ENCODE peak calls at places on chromosome 15, in ten cellular contexts. One of them, this sample, is unnamed.

GRCh38 chr15:62889734-62890505 is 152.6 kb upstream of the TPM1 start:
- DNase-seq in cardiac muscle cell: peak; percentile 45
- DNase-seq in coronary artery: no peak
- DNase-seq in stomach: no peak
- DNase-seq in SK-N-SH: no peak
- DNase-seq in fibroblast of the aortic adventitia: peak; percentile 91
- DNase-seq in lower leg skin: peak; percentile 64
- DNase-seq in H9: no peak
- DNase-seq in esophagus squamous epithelium: no peak
- DNase-seq in colonic mucosa: peak; percentile 57
- DNase-seq in this sample: peak; percentile 65

GRCh38 chr15:70156781-70157261 is 59.1 kb upstream of the TLE3 start:
- DNase-seq in colonic mucosa: no peak
- DNase-seq in fibroblast of the aortic adventitia: peak; percentile 30
- DNase-seq in SK-N-SH: no peak
- DNase-seq in esophagus squamous epithelium: no peak
- DNase-seq in coronary artery: peak; percentile 85
- DNase-seq in stomach: peak; percentile 56
- DNase-seq in cardiac muscle cell: peak; percentile 68
- DNase-seq in H9: no peak
- DNase-seq in lower leg skin: no peak
- DNase-seq in this sample: no peak

GRCh38 chr15:58513681-58514336 is 82.0 kb downstream of the LIPC start:
- DNase-seq in esophagus squamous epithelium: no peak
- DNase-seq in coronary artery: no peak
- DNase-seq in lower leg skin: no peak
- DNase-seq in colonic mucosa: no peak
- DNase-seq in stomach: no peak
- DNase-seq in H9: no peak
- DNase-seq in cardiac muscle cell: no peak
- DNase-seq in SK-N-SH: no peak
- DNase-seq in fibroblast of the aortic adventitia: no peak
- DNase-seq in this sample: no peak

GRCh38 chr15:59166156-59166555 is 40.5 kb upstream of the LDHAL6B start:
- DNase-seq in SK-N-SH: no peak
- DNase-seq in H9: no peak
- DNase-seq in fibroblast of the aortic adventitia: peak; percentile 38
- DNase-seq in stomach: no peak
- DNase-seq in lower leg skin: no peak
- DNase-seq in esophagus squamous epithelium: no peak
- DNase-seq in coronary artery: no peak
- DNase-seq in colonic mucosa: no peak
- DNase-seq in cardiac muscle cell: peak; percentile 66
- DNase-seq in this sample: no peak

GRCh38 chr15:98524274-98524673 is 124.1 kb upstream of the IGF1R start:
- DNase-seq in lower leg skin: no peak
- DNase-seq in H9: no peak
- DNase-seq in colonic mucosa: no peak
- DNase-seq in esophagus squamous epithelium: no peak
- DNase-seq in SK-N-SH: no peak
- DNase-seq in stomach: no peak
- DNase-seq in coronary artery: no peak
- DNase-seq in cardiac muscle cell: no peak
- DNase-seq in fibroblast of the aortic adventitia: no peak
- DNase-seq in this sample: no peak

GRCh38 chr15:84898761-84899160 is 14.3 kb downstream of the SLC28A1 start:
- DNase-seq in SK-N-SH: no peak
- DNase-seq in coronary artery: no peak
- DNase-seq in colonic mucosa: no peak
- DNase-seq in esophagus squamous epithelium: no peak
- DNase-seq in H9: no peak
- DNase-seq in fibroblast of the aortic adventitia: no peak
- DNase-seq in lower leg skin: no peak
- DNase-seq in cardiac muscle cell: no peak
- DNase-seq in stomach: no peak
- DNase-seq in this sample: no peak

GRCh38 chr15:99115300-99116215 is 10.7 kb downstream of the SYNM start:
- DNase-seq in esophagus squamous epithelium: no peak
- DNase-seq in SK-N-SH: no peak
- DNase-seq in fibroblast of the aortic adventitia: no peak
- DNase-seq in colonic mucosa: no peak
- DNase-seq in coronary artery: no peak
- DNase-seq in H9: no peak
- DNase-seq in lower leg skin: no peak
- DNase-seq in stomach: no peak
- DNase-seq in cardiac muscle cell: no peak
- DNase-seq in this sample: no peak

GRCh38 chr15:74505837-74506514 is 35.0 kb upstream of the ARID3B start:
- DNase-seq in coronary artery: no peak
- DNase-seq in esophagus squamous epithelium: no peak
- DNase-seq in SK-N-SH: no peak
- DNase-seq in colonic mucosa: no peak
- DNase-seq in fibroblast of the aortic adventitia: peak; percentile 25
- DNase-seq in H9: no peak
- DNase-seq in stomach: no peak
- DNase-seq in lower leg skin: no peak
- DNase-seq in cardiac muscle cell: no peak
- DNase-seq in this sample: no peak

DNA sequence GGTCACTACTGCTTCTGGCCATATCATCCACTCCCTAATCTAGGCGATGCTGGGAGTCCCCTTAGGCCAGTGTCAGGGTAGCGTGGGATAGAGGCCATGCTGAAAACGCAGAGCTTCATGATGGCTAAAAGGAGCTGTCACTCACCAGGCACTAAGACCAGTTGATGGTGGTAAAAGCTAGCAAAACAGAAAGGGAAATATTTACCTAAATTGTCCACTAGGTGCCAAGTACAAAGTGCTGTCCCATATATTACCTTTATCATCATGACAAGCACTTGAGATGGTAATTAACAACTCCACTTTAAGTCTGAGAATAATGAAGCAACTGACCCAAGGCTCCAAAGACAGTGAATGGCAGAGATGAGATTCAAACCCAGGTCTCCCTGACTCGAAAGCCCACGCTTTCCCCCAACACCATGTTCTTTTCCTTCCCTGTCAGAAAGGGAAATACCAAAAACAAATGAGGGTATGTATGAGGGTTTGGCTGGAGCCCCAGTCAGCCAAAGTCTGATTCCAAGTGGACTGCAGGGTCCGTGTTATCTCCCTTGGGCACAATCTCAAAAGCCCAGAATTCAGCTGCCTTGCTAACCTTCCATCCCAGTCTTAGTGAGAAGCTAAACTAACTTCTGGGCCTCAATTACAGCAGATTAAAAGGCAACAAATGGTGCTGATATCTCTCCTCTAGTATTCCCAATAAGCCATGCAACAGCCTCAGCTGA is 84.7 kb downstream of the RBPMS2 start:
- DNase-seq in SK-N-SH: no peak
- DNase-seq in coronary artery: no peak
- DNase-seq in lower leg skin: no peak
- DNase-seq in colonic mucosa: no peak
- DNase-seq in fibroblast of the aortic adventitia: peak; percentile 54
- DNase-seq in H9: no peak
- DNase-seq in cardiac muscle cell: peak; percentile 61
- DNase-seq in esophagus squamous epithelium: no peak
- DNase-seq in stomach: no peak
- DNase-seq in this sample: no peak
- TF ChIP-seq CTCF in SK-N-SH: peak; percentile 36
- TF ChIP-seq CTCF in coronary artery: no peak
- TF ChIP-seq CTCF in lower leg skin: no peak
- TF ChIP-seq CTCF in colonic mucosa: no peak
- TF ChIP-seq CTCF in fibroblast of the aortic adventitia: peak; percentile 26
- TF ChIP-seq CTCF in H9: peak; percentile 47
- TF ChIP-seq CTCF in cardiac muscle cell: no peak
- TF ChIP-seq CTCF in esophagus squamous epithelium: no peak
- TF ChIP-seq CTCF in stomach: no peak
- TF ChIP-seq CTCF in this sample: no peak

GRCh38 chr15:92524161-92524560 is 130.5 kb downstream of the ST8SIA2 start:
- DNase-seq in cardiac muscle cell: no peak
- DNase-seq in colonic mucosa: no peak
- DNase-seq in SK-N-SH: no peak
- DNase-seq in fibroblast of the aortic adventitia: no peak
- DNase-seq in stomach: no peak
- DNase-seq in lower leg skin: no peak
- DNase-seq in coronary artery: no peak
- DNase-seq in H9: no peak
- DNase-seq in esophagus squamous epithelium: no peak
- DNase-seq in this sample: no peak

GRCh38 chr15:92528736-92529135 is 126.8 kb downstream of the FAM174B start:
- DNase-seq in fibroblast of the aortic adventitia: no peak
- DNase-seq in coronary artery: no peak
- DNase-seq in H9: no peak
- DNase-seq in lower leg skin: no peak
- DNase-seq in cardiac muscle cell: peak; percentile 6
- DNase-seq in SK-N-SH: no peak
- DNase-seq in esophagus squamous epithelium: no peak
- DNase-seq in colonic mucosa: no peak
- DNase-seq in stomach: no peak
- DNase-seq in this sample: no peak

GRCh38 chr15:92523176-92523575 is 129.5 kb downstream of the ST8SIA2 start:
- DNase-seq in coronary artery: no peak
- DNase-seq in H9: no peak
- DNase-seq in cardiac muscle cell: no peak
- DNase-seq in SK-N-SH: no peak
- DNase-seq in stomach: no peak
- DNase-seq in lower leg skin: no peak
- DNase-seq in fibroblast of the aortic adventitia: no peak
- DNase-seq in colonic mucosa: no peak
- DNase-seq in esophagus squamous epithelium: no peak
- DNase-seq in this sample: no peak

GRCh38 chr15:92525758-92526245 is 129.8 kb downstream of the FAM174B start:
- DNase-seq in H9: no peak
- DNase-seq in esophagus squamous epithelium: no peak
- DNase-seq in coronary artery: no peak
- DNase-seq in colonic mucosa: no peak
- DNase-seq in fibroblast of the aortic adventitia: no peak
- DNase-seq in stomach: no peak
- DNase-seq in lower leg skin: no peak
- DNase-seq in cardiac muscle cell: no peak
- DNase-seq in SK-N-SH: no peak
- DNase-seq in this sample: no peak

DNA sequence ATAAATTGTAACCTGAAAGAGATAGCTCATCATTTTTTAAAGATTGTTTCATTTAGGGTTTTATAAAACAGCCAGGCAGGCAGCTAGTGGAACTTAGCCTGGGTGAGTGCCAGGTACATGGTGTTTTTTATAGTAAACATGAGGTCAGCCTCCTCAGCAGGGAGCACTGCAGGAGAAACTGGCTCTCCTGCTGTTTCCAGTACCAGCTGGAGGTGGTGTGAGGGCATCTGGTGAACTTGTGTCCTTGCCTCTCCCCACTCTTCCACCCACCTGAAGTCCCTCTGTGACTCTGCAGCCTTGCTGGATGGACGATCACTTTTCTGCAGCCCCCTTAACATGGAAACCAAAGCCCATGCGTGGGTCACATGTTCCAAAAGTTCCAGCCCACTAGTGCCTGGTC is 128.4 kb downstream of the FAM174B start:
- DNase-seq in stomach: peak; percentile 77
- DNase-seq in cardiac muscle cell: peak; percentile 22
- DNase-seq in SK-N-SH: no peak
- DNase-seq in coronary artery: no peak
- DNase-seq in lower leg skin: peak; percentile 27
- DNase-seq in fibroblast of the aortic adventitia: no peak
- DNase-seq in colonic mucosa: no peak
- DNase-seq in esophagus squamous epithelium: no peak
- DNase-seq in H9: no peak
- DNase-seq in this sample: no peak
- TF ChIP-seq CTCF in stomach: no peak
- TF ChIP-seq CTCF in cardiac muscle cell: no peak
- TF ChIP-seq CTCF in SK-N-SH: no peak
- TF ChIP-seq CTCF in coronary artery: no peak
- TF ChIP-seq CTCF in lower leg skin: no peak
- TF ChIP-seq CTCF in fibroblast of the aortic adventitia: no peak
- TF ChIP-seq CTCF in colonic mucosa: no peak
- TF ChIP-seq CTCF in esophagus squamous epithelium: no peak
- TF ChIP-seq CTCF in H9: no peak
- TF ChIP-seq CTCF in this sample: no peak

GRCh38 chr15:93179704-93180103 is 90.7 kb upstream of the RGMA start:
- DNase-seq in coronary artery: no peak
- DNase-seq in H9: peak; percentile 53
- DNase-seq in stomach: no peak
- DNase-seq in cardiac muscle cell: no peak
- DNase-seq in esophagus squamous epithelium: no peak
- DNase-seq in lower leg skin: no peak
- DNase-seq in colonic mucosa: no peak
- DNase-seq in fibroblast of the aortic adventitia: no peak
- DNase-seq in SK-N-SH: peak; percentile 54
- DNase-seq in this sample: peak; percentile 34

GRCh38 chr15:93180128-93180527 is 91.1 kb upstream of the RGMA start:
- DNase-seq in coronary artery: no peak
- DNase-seq in esophagus squamous epithelium: no peak
- DNase-seq in lower leg skin: no peak
- DNase-seq in H9: no peak
- DNase-seq in fibroblast of the aortic adventitia: no peak
- DNase-seq in SK-N-SH: no peak
- DNase-seq in colonic mucosa: no peak
- DNase-seq in cardiac muscle cell: no peak
- DNase-seq in stomach: no peak
- DNase-seq in this sample: no peak

GRCh38 chr15:93179072-93179471 is 90.1 kb upstream of the RGMA start:
- DNase-seq in stomach: peak; percentile 27
- DNase-seq in cardiac muscle cell: peak; percentile 0
- DNase-seq in SK-N-SH: peak; percentile 24
- DNase-seq in fibroblast of the aortic adventitia: no peak
- DNase-seq in colonic mucosa: peak; percentile 63
- DNase-seq in esophagus squamous epithelium: no peak
- DNase-seq in H9: no peak
- DNase-seq in lower leg skin: peak; percentile 38
- DNase-seq in coronary artery: no peak
- DNase-seq in this sample: peak; percentile 54

GRCh38 chr15:93180656-93181055 is 91.6 kb upstream of the RGMA start:
- DNase-seq in lower leg skin: no peak
- DNase-seq in colonic mucosa: no peak
- DNase-seq in esophagus squamous epithelium: no peak
- DNase-seq in coronary artery: no peak
- DNase-seq in cardiac muscle cell: no peak
- DNase-seq in stomach: no peak
- DNase-seq in SK-N-SH: no peak
- DNase-seq in fibroblast of the aortic adventitia: no peak
- DNase-seq in H9: peak; percentile 76
- DNase-seq in this sample: peak; percentile 24

GRCh38 chr15:93178371-93178770 is 89.4 kb upstream of the RGMA start:
- DNase-seq in esophagus squamous epithelium: no peak
- DNase-seq in cardiac muscle cell: no peak
- DNase-seq in H9: no peak
- DNase-seq in fibroblast of the aortic adventitia: no peak
- DNase-seq in stomach: no peak
- DNase-seq in colonic mucosa: no peak
- DNase-seq in coronary artery: no peak
- DNase-seq in SK-N-SH: no peak
- DNase-seq in lower leg skin: no peak
- DNase-seq in this sample: peak; percentile 31
- TF ChIP-seq CTCF in esophagus squamous epithelium: no peak
- TF ChIP-seq CTCF in cardiac muscle cell: no peak
- TF ChIP-seq CTCF in H9: peak; percentile 41
- TF ChIP-seq CTCF in fibroblast of the aortic adventitia: no peak
- TF ChIP-seq CTCF in stomach: no peak
- TF ChIP-seq CTCF in colonic mucosa: no peak
- TF ChIP-seq CTCF in coronary artery: no peak
- TF ChIP-seq CTCF in SK-N-SH: no peak
- TF ChIP-seq CTCF in lower leg skin: no peak
- TF ChIP-seq CTCF in this sample: no peak

DNA sequence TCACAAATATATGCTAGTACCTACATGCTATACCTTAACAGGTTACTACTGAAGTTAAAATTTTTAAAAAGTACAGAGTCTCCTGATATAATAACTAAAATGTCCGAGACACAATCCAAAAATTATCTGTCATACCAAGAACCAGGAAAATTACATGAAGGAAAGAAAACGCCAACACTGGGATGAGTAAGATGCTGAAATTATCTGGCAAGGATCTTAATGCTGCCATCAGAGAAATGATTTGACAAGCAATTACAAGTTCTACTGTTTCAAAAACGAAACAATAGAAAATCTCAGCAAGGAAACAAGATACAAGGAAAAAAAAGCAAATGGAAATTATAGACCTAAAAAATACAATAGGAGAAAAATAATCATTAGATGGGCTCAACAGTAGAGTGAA is 92.5 kb downstream of the UBE3A start:
- DNase-seq in cardiac muscle cell: no peak
- DNase-seq in fibroblast of the aortic adventitia: no peak
- DNase-seq in SK-N-SH: no peak
- DNase-seq in H9: no peak
- DNase-seq in esophagus squamous epithelium: no peak
- DNase-seq in lower leg skin: no peak
- DNase-seq in coronary artery: no peak
- DNase-seq in colonic mucosa: no peak
- DNase-seq in stomach: no peak
- DNase-seq in this sample: no peak
- TF ChIP-seq CTCF in cardiac muscle cell: no peak
- TF ChIP-seq CTCF in fibroblast of the aortic adventitia: no peak
- TF ChIP-seq CTCF in SK-N-SH: no peak
- TF ChIP-seq CTCF in H9: no peak
- TF ChIP-seq CTCF in esophagus squamous epithelium: no peak
- TF ChIP-seq CTCF in lower leg skin: no peak
- TF ChIP-seq CTCF in coronary artery: no peak
- TF ChIP-seq CTCF in colonic mucosa: no peak
- TF ChIP-seq CTCF in stomach: no peak
- TF ChIP-seq CTCF in this sample: no peak

This sample was measured in Calu3.